ENCODE peak calls at places on chromosomes 11 and 22, in eight cellular contexts. One of them, this sample, is unnamed.

GRCh38 chr11:24588075-24588474 is 91.2 kb downstream of the LUZP2 start:
- DNase-seq in neuronal stem cell: no peak
- DNase-seq in CD8-positive, alpha-beta T cell: no peak
- DNase-seq in effector memory CD4-positive, alpha-beta T cell: no peak
- DNase-seq in cardiac muscle cell: peak; percentile 17
- DNase-seq in CD4-positive, alpha-beta memory T cell: no peak
- DNase-seq in kidney: no peak
- DNase-seq in sigmoid colon: no peak
- DNase-seq in this sample: no peak

GRCh38 chr11:134667505-134667904 is 255.5 kb upstream of the B3GAT1 start:
- DNase-seq in neuronal stem cell: no peak
- DNase-seq in CD8-positive, alpha-beta T cell: no peak
- DNase-seq in effector memory CD4-positive, alpha-beta T cell: no peak
- DNase-seq in cardiac muscle cell: no peak
- DNase-seq in CD4-positive, alpha-beta memory T cell: no peak
- DNase-seq in kidney: no peak
- DNase-seq in sigmoid colon: peak; percentile 46
- DNase-seq in this sample: no peak

GRCh38 chr11:66985508-66986177 is 10.5 kb downstream of the C11orf86 start:
- DNase-seq in neuronal stem cell: no peak
- DNase-seq in CD8-positive, alpha-beta T cell: no peak
- DNase-seq in effector memory CD4-positive, alpha-beta T cell: no peak
- DNase-seq in cardiac muscle cell: no peak
- DNase-seq in CD4-positive, alpha-beta memory T cell: no peak
- DNase-seq in kidney: no peak
- DNase-seq in sigmoid colon: no peak
- DNase-seq in this sample: peak; percentile 60

GRCh38 chr11:111417766-111418435 is 38.8 kb upstream of the POU2AF1 start:
- DNase-seq in neuronal stem cell: no peak
- DNase-seq in CD8-positive, alpha-beta T cell: no peak
- DNase-seq in effector memory CD4-positive, alpha-beta T cell: no peak
- DNase-seq in cardiac muscle cell: peak; percentile 60
- DNase-seq in CD4-positive, alpha-beta memory T cell: no peak
- DNase-seq in kidney: no peak
- DNase-seq in sigmoid colon: peak; percentile 94
- DNase-seq in this sample: peak; percentile 41

GRCh38 chr11:120662071-120662611 is 150.6 kb downstream of the GRIK4 start:
- DNase-seq in neuronal stem cell: no peak
- DNase-seq in CD8-positive, alpha-beta T cell: no peak
- DNase-seq in effector memory CD4-positive, alpha-beta T cell: no peak
- DNase-seq in cardiac muscle cell: no peak
- DNase-seq in CD4-positive, alpha-beta memory T cell: no peak
- DNase-seq in kidney: no peak
- DNase-seq in sigmoid colon: no peak
- DNase-seq in this sample: no peak

GRCh38 chr11:123187670-123188507 is 7.2 kb downstream of the CLMP start:
- DNase-seq in neuronal stem cell: no peak
- DNase-seq in CD8-positive, alpha-beta T cell: no peak
- DNase-seq in effector memory CD4-positive, alpha-beta T cell: no peak
- DNase-seq in cardiac muscle cell: peak; percentile 52
- DNase-seq in CD4-positive, alpha-beta memory T cell: no peak
- DNase-seq in kidney: no peak
- DNase-seq in sigmoid colon: no peak
- DNase-seq in this sample: no peak

GRCh38 chr11:108568183-108568858 is 25.2 kb downstream of the EXPH5 start:
- DNase-seq in neuronal stem cell: no peak
- DNase-seq in CD8-positive, alpha-beta T cell: no peak
- DNase-seq in effector memory CD4-positive, alpha-beta T cell: no peak
- DNase-seq in cardiac muscle cell: no peak
- DNase-seq in CD4-positive, alpha-beta memory T cell: no peak
- DNase-seq in kidney: no peak
- DNase-seq in sigmoid colon: no peak
- DNase-seq in this sample: no peak

GRCh38 chr22:17114958-17115235 is 6.3 kb downstream of the TMEM121B start:
- DNase-seq in neuronal stem cell: no peak
- DNase-seq in CD8-positive, alpha-beta T cell: no peak
- DNase-seq in effector memory CD4-positive, alpha-beta T cell: no peak
- DNase-seq in cardiac muscle cell: no peak
- DNase-seq in CD4-positive, alpha-beta memory T cell: no peak
- DNase-seq in kidney: no peak
- DNase-seq in sigmoid colon: peak; percentile 57
- DNase-seq in this sample: no peak

GRCh38 chr22:30941363-30941740 is 27.2 kb downstream of the MORC2 start:
- DNase-seq in neuronal stem cell: no peak
- DNase-seq in CD8-positive, alpha-beta T cell: no peak
- DNase-seq in effector memory CD4-positive, alpha-beta T cell: no peak
- DNase-seq in cardiac muscle cell: no peak
- DNase-seq in CD4-positive, alpha-beta memory T cell: peak; percentile 19
- DNase-seq in kidney: no peak
- DNase-seq in sigmoid colon: no peak
- DNase-seq in this sample: no peak

GRCh38 chr11:94725071-94725470 is 43.1 kb upstream of the AMOTL1 start:
- DNase-seq in neuronal stem cell: no peak
- DNase-seq in CD8-positive, alpha-beta T cell: no peak
- DNase-seq in effector memory CD4-positive, alpha-beta T cell: no peak
- DNase-seq in cardiac muscle cell: no peak
- DNase-seq in CD4-positive, alpha-beta memory T cell: no peak
- DNase-seq in kidney: no peak
- DNase-seq in sigmoid colon: no peak
- DNase-seq in this sample: no peak

GRCh38 chr11:47394322-47395224 is 13.8 kb upstream of the SLC39A13 start:
- DNase-seq in neuronal stem cell: no peak
- DNase-seq in CD8-positive, alpha-beta T cell: peak; percentile 52
- DNase-seq in effector memory CD4-positive, alpha-beta T cell: peak; percentile 31
- DNase-seq in cardiac muscle cell: peak; percentile 90
- DNase-seq in CD4-positive, alpha-beta memory T cell: peak; percentile 42
- DNase-seq in kidney: peak; percentile 84
- DNase-seq in sigmoid colon: peak; percentile 61
- DNase-seq in this sample: no peak

GRCh38 chr11:70631624-70632047 is 233.3 kb downstream of the CTTN start:
- DNase-seq in neuronal stem cell: no peak
- DNase-seq in CD8-positive, alpha-beta T cell: no peak
- DNase-seq in effector memory CD4-positive, alpha-beta T cell: no peak
- DNase-seq in cardiac muscle cell: no peak
- DNase-seq in CD4-positive, alpha-beta memory T cell: no peak
- DNase-seq in kidney: no peak
- DNase-seq in sigmoid colon: no peak
- DNase-seq in this sample: no peak

GRCh38 chr11:46914363-46914762 is 4.0 kb downstream of the LRP4 start:
- DNase-seq in neuronal stem cell: no peak
- DNase-seq in CD8-positive, alpha-beta T cell: no peak
- DNase-seq in effector memory CD4-positive, alpha-beta T cell: no peak
- DNase-seq in cardiac muscle cell: no peak
- DNase-seq in CD4-positive, alpha-beta memory T cell: no peak
- DNase-seq in kidney: no peak
- DNase-seq in sigmoid colon: no peak
- DNase-seq in this sample: no peak

GRCh38 chr22:45450931-45451651 is 37.6 kb downstream of the RIBC2 start:
- DNase-seq in neuronal stem cell: no peak
- DNase-seq in CD8-positive, alpha-beta T cell: no peak
- DNase-seq in effector memory CD4-positive, alpha-beta T cell: no peak
- DNase-seq in cardiac muscle cell: peak; percentile 88
- DNase-seq in CD4-positive, alpha-beta memory T cell: no peak
- DNase-seq in kidney: no peak
- DNase-seq in sigmoid colon: peak; percentile 83
- DNase-seq in this sample: peak; percentile 27

GRCh38 chr11:65204646-65205601 is 23.2 kb downstream of the CAPN1 start:
- DNase-seq in neuronal stem cell: peak; percentile 73
- DNase-seq in CD8-positive, alpha-beta T cell: peak; percentile 16
- DNase-seq in effector memory CD4-positive, alpha-beta T cell: peak; percentile 38
- DNase-seq in cardiac muscle cell: peak; percentile 53
- DNase-seq in CD4-positive, alpha-beta memory T cell: peak; percentile 37
- DNase-seq in kidney: peak; percentile 76
- DNase-seq in sigmoid colon: peak; percentile 65
- DNase-seq in this sample: no peak

GRCh38 chr11:60130496-60130895 is 42.0 kb downstream of the MS4A2 start:
- DNase-seq in neuronal stem cell: peak; percentile 39
- DNase-seq in CD8-positive, alpha-beta T cell: no peak
- DNase-seq in effector memory CD4-positive, alpha-beta T cell: no peak
- DNase-seq in cardiac muscle cell: peak; percentile 3
- DNase-seq in CD4-positive, alpha-beta memory T cell: no peak
- DNase-seq in kidney: no peak
- DNase-seq in sigmoid colon: no peak
- DNase-seq in this sample: peak; percentile 9

GRCh38 chr11:92269021-92269420 is 44.4 kb downstream of the FAT3 start:
- DNase-seq in neuronal stem cell: peak; percentile 39
- DNase-seq in CD8-positive, alpha-beta T cell: no peak
- DNase-seq in effector memory CD4-positive, alpha-beta T cell: no peak
- DNase-seq in cardiac muscle cell: peak; percentile 48
- DNase-seq in CD4-positive, alpha-beta memory T cell: no peak
- DNase-seq in kidney: no peak
- DNase-seq in sigmoid colon: no peak
- DNase-seq in this sample: no peak

GRCh38 chr11:101129203-101129943 is at the start of gene PGR:
- DNase-seq in neuronal stem cell: peak; percentile 17
- DNase-seq in CD8-positive, alpha-beta T cell: no peak
- DNase-seq in effector memory CD4-positive, alpha-beta T cell: no peak
- DNase-seq in cardiac muscle cell: no peak
- DNase-seq in CD4-positive, alpha-beta memory T cell: no peak
- DNase-seq in kidney: peak; percentile 68
- DNase-seq in sigmoid colon: no peak
- DNase-seq in this sample: peak; percentile 8

GRCh38 chr11:101127699-101128570 is 1.7 kb downstream of the PGR start:
- DNase-seq in neuronal stem cell: peak; percentile 36
- DNase-seq in CD8-positive, alpha-beta T cell: no peak
- DNase-seq in effector memory CD4-positive, alpha-beta T cell: no peak
- DNase-seq in cardiac muscle cell: no peak
- DNase-seq in CD4-positive, alpha-beta memory T cell: no peak
- DNase-seq in kidney: peak; percentile 87
- DNase-seq in sigmoid colon: peak; percentile 71
- DNase-seq in this sample: no peak

GRCh38 chr11:101126551-101127347 is 2.9 kb downstream of the PGR start:
- DNase-seq in neuronal stem cell: peak; percentile 21
- DNase-seq in CD8-positive, alpha-beta T cell: no peak
- DNase-seq in effector memory CD4-positive, alpha-beta T cell: no peak
- DNase-seq in cardiac muscle cell: peak; percentile 43
- DNase-seq in CD4-positive, alpha-beta memory T cell: no peak
- DNase-seq in kidney: peak; percentile 66
- DNase-seq in sigmoid colon: no peak
- DNase-seq in this sample: no peak

GRCh38 chr11:101128571-101129202 is 926 bp downstream of the PGR start:
- DNase-seq in neuronal stem cell: peak; percentile 3
- DNase-seq in CD8-positive, alpha-beta T cell: no peak
- DNase-seq in effector memory CD4-positive, alpha-beta T cell: no peak
- DNase-seq in cardiac muscle cell: no peak
- DNase-seq in CD4-positive, alpha-beta memory T cell: no peak
- DNase-seq in kidney: peak; percentile 65
- DNase-seq in sigmoid colon: peak; percentile 68
- DNase-seq in this sample: no peak

GRCh38 chr11:101127348-101127698 is 2.3 kb downstream of the PGR start:
- DNase-seq in neuronal stem cell: no peak
- DNase-seq in CD8-positive, alpha-beta T cell: no peak
- DNase-seq in effector memory CD4-positive, alpha-beta T cell: no peak
- DNase-seq in cardiac muscle cell: no peak
- DNase-seq in CD4-positive, alpha-beta memory T cell: no peak
- DNase-seq in kidney: peak; percentile 78
- DNase-seq in sigmoid colon: peak; percentile 69
- DNase-seq in this sample: no peak
- H3K4me3 ChIP-seq in neuronal stem cell: no peak overlapping the region
- H3K4me3 ChIP-seq in CD8-positive, alpha-beta T cell: no peak overlapping the region
- H3K4me3 ChIP-seq in effector memory CD4-positive, alpha-beta T cell: no peak overlapping the region
- H3K4me3 ChIP-seq in cardiac muscle cell: peak overlapping the region; percentile 40
- H3K4me3 ChIP-seq in CD4-positive, alpha-beta memory T cell: no peak overlapping the region
- H3K4me3 ChIP-seq in kidney: peak overlapping the region; percentile 63
- H3K4me3 ChIP-seq in sigmoid colon: peak overlapping the region; percentile 79
- H3K4me3 ChIP-seq in this sample: peak overlapping the region; percentile 36

DNA sequence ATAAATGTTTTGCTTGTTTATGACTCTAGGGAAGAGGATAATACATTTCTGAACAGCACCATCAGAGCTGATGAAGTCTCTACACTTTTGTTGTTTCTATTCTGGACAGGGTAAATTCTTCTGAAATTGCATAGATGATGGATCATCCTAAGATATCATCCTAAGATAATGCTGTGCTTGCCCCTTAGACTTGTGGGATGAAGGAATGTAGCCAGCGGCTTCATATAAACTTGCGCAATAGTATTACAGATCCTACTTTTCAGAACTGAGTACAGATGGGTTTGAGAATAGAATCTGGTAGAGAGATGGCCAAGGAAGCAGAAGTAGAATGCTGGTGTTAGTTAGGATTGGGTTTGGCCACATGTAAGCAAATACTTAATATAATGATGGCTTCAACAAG is 61.0 kb downstream of the NCAM1 start:
- DNase-seq in neuronal stem cell: no peak
- DNase-seq in CD8-positive, alpha-beta T cell: no peak
- DNase-seq in effector memory CD4-positive, alpha-beta T cell: no peak
- DNase-seq in cardiac muscle cell: peak; percentile 3
- DNase-seq in CD4-positive, alpha-beta memory T cell: no peak
- DNase-seq in kidney: no peak
- DNase-seq in sigmoid colon: no peak
- DNase-seq in this sample: no peak
- H3K27ac ChIP-seq in neuronal stem cell: no peak overlapping the region
- H3K27ac ChIP-seq in CD8-positive, alpha-beta T cell: no peak overlapping the region
- H3K27ac ChIP-seq in effector memory CD4-positive, alpha-beta T cell: no peak overlapping the region
- H3K27ac ChIP-seq in cardiac muscle cell: no peak overlapping the region
- H3K27ac ChIP-seq in CD4-positive, alpha-beta memory T cell: no peak overlapping the region
- H3K27ac ChIP-seq in kidney: no peak overlapping the region
- H3K27ac ChIP-seq in sigmoid colon: no peak overlapping the region
- H3K27ac ChIP-seq in this sample: no peak overlapping the region

GRCh38 chr22:40432167-40432566 is 61.8 kb downstream of the SGSM3 start:
- DNase-seq in neuronal stem cell: no peak
- DNase-seq in CD8-positive, alpha-beta T cell: no peak
- DNase-seq in effector memory CD4-positive, alpha-beta T cell: no peak
- DNase-seq in cardiac muscle cell: no peak
- DNase-seq in CD4-positive, alpha-beta memory T cell: no peak
- DNase-seq in kidney: no peak
- DNase-seq in sigmoid colon: no peak
- DNase-seq in this sample: no peak
- H3K4me1 ChIP-seq in neuronal stem cell: no peaks in the 10 kb centered on the region
- H3K4me1 ChIP-seq in CD8-positive, alpha-beta T cell: peaks cover 13% of the 10 kb centered on the region
- H3K4me1 ChIP-seq in effector memory CD4-positive, alpha-beta T cell: peaks cover 8% of the 10 kb centered on the region
- H3K4me1 ChIP-seq in cardiac muscle cell: peaks cover 23% of the 10 kb centered on the region
- H3K4me1 ChIP-seq in CD4-positive, alpha-beta memory T cell: peaks cover 11% of the 10 kb centered on the region
- H3K4me1 ChIP-seq in kidney: peaks cover 2% of the 10 kb centered on the region
- H3K4me1 ChIP-seq in sigmoid colon: peaks cover 16% of the 10 kb centered on the region
- H3K4me1 ChIP-seq in this sample: no peaks in the 10 kb centered on the region

DNA sequence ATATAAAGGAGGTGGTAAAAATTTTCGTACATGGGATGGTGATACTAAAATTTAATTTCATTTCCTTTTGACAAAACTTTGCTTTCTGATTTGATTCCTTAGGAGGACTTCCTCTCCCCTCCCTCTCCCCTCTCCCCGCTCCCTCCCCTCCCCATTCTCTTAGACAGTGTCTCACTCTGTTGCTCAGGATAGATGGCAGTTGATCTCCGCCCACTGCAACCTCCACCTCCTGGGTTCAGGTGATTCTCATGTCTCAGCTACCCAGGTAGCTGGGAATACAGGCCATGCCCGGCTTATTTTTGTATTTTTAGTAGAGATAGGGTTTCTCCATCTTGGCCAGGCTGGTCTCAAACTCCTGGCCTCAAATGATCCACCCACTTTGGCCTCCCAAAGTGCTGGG is 15.9 kb downstream of the TRIM44 start:
- DNase-seq in neuronal stem cell: no peak
- DNase-seq in CD8-positive, alpha-beta T cell: no peak
- DNase-seq in effector memory CD4-positive, alpha-beta T cell: no peak
- DNase-seq in cardiac muscle cell: no peak
- DNase-seq in CD4-positive, alpha-beta memory T cell: no peak
- DNase-seq in kidney: no peak
- DNase-seq in sigmoid colon: no peak
- DNase-seq in this sample: no peak
- H3K4me3 ChIP-seq in neuronal stem cell: no peak overlapping the region
- H3K4me3 ChIP-seq in CD8-positive, alpha-beta T cell: no peak overlapping the region
- H3K4me3 ChIP-seq in effector memory CD4-positive, alpha-beta T cell: no peak overlapping the region
- H3K4me3 ChIP-seq in cardiac muscle cell: no peak overlapping the region
- H3K4me3 ChIP-seq in CD4-positive, alpha-beta memory T cell: no peak overlapping the region
- H3K4me3 ChIP-seq in kidney: no peak overlapping the region
- H3K4me3 ChIP-seq in sigmoid colon: no peak overlapping the region
- H3K4me3 ChIP-seq in this sample: no peak overlapping the region